ENCODE peak calls at places on chromosomes 2 and 18, in seven cellular contexts. L, A, J, U, O, B and I are unnamed samples.

GRCh38 chr2:48755473-48755872 is at the start of gene LHCGR:
- DNase-seq in L (peak), O (no peak), J (peak), U (no peak), A (no peak), B (no peak), I (no peak)

GRCh38 chr2:128374001-128374710 is 55.5 kb upstream of the HS6ST1 start:
- DNase-seq in A (no peak), U (no peak), L (no peak), J (no peak), O (no peak), B (no peak), I (no peak)

GRCh38 chr2:190123956-190124355 is 61.4 kb upstream of the MSTN start:
- DNase-seq in J (no peak), O (no peak), L (no peak), B (no peak), U (no peak), A (no peak), I (no peak)

GRCh38 chr2:181462032-181462431 is 4.8 kb downstream of the ITGA4 start:
- DNase-seq in A (no peak), U (no peak), O (no peak), L (no peak), B (no peak), J (no peak), I (no peak)

GRCh38 chr2:237616373-237617304 is 10.7 kb upstream of the LRRFIP1 start:
- DNase-seq in U (no peak), A (no peak), J (no peak), B (no peak), O (no peak), L (no peak), I (no peak)

GRCh38 chr2:120943403-120944034 is 207.9 kb downstream of the GLI2 start:
- DNase-seq in J (no peak), B (no peak), A (no peak), O (no peak), L (no peak), U (no peak), I (no peak)

GRCh38 chr2:45029215-45029614 is 20.0 kb upstream of the SIX2 start:
- DNase-seq in A (no peak), U (no peak), B (no peak), O (no peak), J (no peak), L (no peak), I (no peak)

GRCh38 chr2:10036095-10036879 is 7.1 kb upstream of the KLF11 start:
- DNase-seq in U (no peak), O (peak), L (peak), A (no peak), B (peak), J (peak), I (no peak)

GRCh38 chr2:112834379-112835014 is 2.1 kb downstream of the IL1B start:
- DNase-seq in J (no peak), B (no peak), A (no peak), L (no peak), U (no peak), O (no peak), I (no peak)

GRCh38 chr2:24658531-24659202 is 134.5 kb downstream of the PTRHD1 start:
- DNase-seq in B (no peak), U (no peak), J (no peak), A (no peak), O (peak), L (no peak), I (no peak)

GRCh38 chr2:26764078-26764887 is at the start of gene SLC35F6:
- DNase-seq in L (peak), A (peak), O (peak), J (peak), U (peak), B (peak), I (peak)

GRCh38 chr18:41326311-41326710 is 628.7 kb upstream of the PIK3C3 start:
- DNase-seq in O (no peak), J (no peak), B (no peak), A (no peak), U (no peak), L (no peak), I (no peak)

GRCh38 chr2:15565994-15566671 is 5.0 kb upstream of the NBAS start:
- DNase-seq in B (no peak), O (no peak), J (no peak), A (no peak), L (no peak), U (no peak), I (no peak)

GRCh38 chr18:54086046-54086802 is 138.2 kb downstream of the MBD2 start:
- DNase-seq in U (no peak), O (no peak), A (no peak), B (no peak), L (no peak), J (no peak), I (no peak)

GRCh38 chr2:111659361-111660281 is 224.4 kb downstream of the ANAPC1 start:
- DNase-seq in O (peak), B (no peak), U (no peak), A (peak), L (peak), J (peak), I (no peak)

GRCh38 chr18:45775241-45775676 is 50.2 kb upstream of the SIGLEC15 start:
- DNase-seq in J (peak), O (peak), B (peak), A (peak), U (peak), L (peak), I (peak)

GRCh38 chr2:47660167-47660566 is 122.8 kb upstream of the MSH6 start:
- DNase-seq in A (no peak), B (no peak), L (no peak), O (no peak), U (no peak), J (no peak), I (no peak)

GRCh38 chr2:181058378-181059269 is 78.2 kb downstream of the UBE2E3 start:
- DNase-seq in L (no peak), U (peak), B (no peak), A (peak), J (no peak), O (no peak), I (no peak)